ENCODE peak calls at places on chromosomes 7 and 10, in five cellular contexts. K is SK-N-SH, L is neuronal stem cell, T is left ventricle myocardium inferior, A is thoracic aorta. G is an unnamed sample.

GRCh38 chr10:132457328-132458070 is 60.5 kb downstream of the PWWP2B start:
- DNase-seq in K (no peak), A (no peak), L (no peak), T (no peak), G (no peak)

GRCh38 chr7:45178241-45179225 is 20.9 kb downstream of the RAMP3 start:
- DNase-seq in L (no peak), T (no peak), A (no peak), K (peak; percentile 65), G (no peak)

GRCh38 chr7:98174334-98175259 is 36.6 kb upstream of the BHLHA15 start:
- DNase-seq in L (no peak), A (no peak), T (peak; percentile 63), K (no peak), G (no peak)

GRCh38 chr10:2798340-2798739 is 269.0 kb upstream of the PFKP start:
- DNase-seq in K (no peak), T (no peak), A (no peak), L (peak; percentile 14), G (no peak)

GRCh38 chr10:17781856-17782255 is 27.3 kb upstream of the MRC1 start:
- DNase-seq in K (no peak), T (no peak), L (no peak), A (no peak), G (no peak)

GRCh38 chr7:105365541-105366534 is 22.9 kb downstream of the SRPK2 start:
- DNase-seq in A (no peak), K (no peak), L (no peak), T (no peak), G (no peak)

GRCh38 chr7:150988230-150989226 is 2.3 kb upstream of the NOS3 start:
- DNase-seq in T (peak; percentile 72), K (peak; percentile 95), A (no peak), L (peak; percentile 84), G (peak; percentile 79)

GRCh38 chr7:73647725-73648592 is 19.7 kb upstream of the VPS37D start:
- DNase-seq in T (no peak), L (no peak), K (peak; percentile 87), A (no peak), G (no peak)

GRCh38 chr7:28725911-28726310 is 232.2 kb downstream of the TRIL start:
- DNase-seq in T (no peak), K (no peak), L (no peak), A (no peak), G (no peak)

GRCh38 chr7:150969483-150969874 is 8.6 kb downstream of the KCNH2 start:
- DNase-seq in T (no peak), K (no peak), A (no peak), L (no peak), G (no peak)

GRCh38 chr7:26200113-26200443 is 468 bp downstream of the HNRNPA2B1 start:
- DNase-seq in K (peak; percentile 71), T (peak; percentile 65), L (peak; percentile 61), A (no peak), G (peak; percentile 52)

GRCh38 chr7:47666164-47666862 is 84.4 kb upstream of the TNS3 start:
- DNase-seq in K (no peak), A (no peak), L (no peak), T (no peak), G (no peak)

GRCh38 chr7:362416-363096 is 72.6 kb downstream of the FOXL3 start:
- DNase-seq in L (no peak), K (no peak), A (no peak), T (peak; percentile 18), G (no peak)

GRCh38 chr7:101815826-101816488 is 1.5 kb upstream of the CUX1 start:
- DNase-seq in A (no peak), T (peak; percentile 80), L (peak; percentile 80), K (peak; percentile 97), G (no peak)

GRCh38 chr7:101812595-101812994 is 4.8 kb upstream of the CUX1 start:
- DNase-seq in A (no peak), L (no peak), K (no peak), T (no peak), G (no peak)

GRCh38 chr7:101813414-101814019 is 3.9 kb upstream of the CUX1 start:
- DNase-seq in A (no peak), L (no peak), K (no peak), T (no peak), G (no peak)

GRCh38 chr7:101814996-101815825 is 2.2 kb upstream of the CUX1 start:
- DNase-seq in A (no peak), L (no peak), K (peak; percentile 97), T (peak; percentile 29), G (no peak)

GRCh38 chr7:101814081-101814995 is 3.1 kb upstream of the CUX1 start:
- DNase-seq in A (no peak), K (peak; percentile 95), T (peak; percentile 51), L (peak; percentile 63), G (peak; percentile 24)
- H3K27ac ChIP-seq in A (peak overlapping the region; percentile 58), K (peak overlapping the region; percentile 17), T (peak overlapping the region; percentile 82), L (no peak overlapping the region), G (no peak overlapping the region)

DNA sequence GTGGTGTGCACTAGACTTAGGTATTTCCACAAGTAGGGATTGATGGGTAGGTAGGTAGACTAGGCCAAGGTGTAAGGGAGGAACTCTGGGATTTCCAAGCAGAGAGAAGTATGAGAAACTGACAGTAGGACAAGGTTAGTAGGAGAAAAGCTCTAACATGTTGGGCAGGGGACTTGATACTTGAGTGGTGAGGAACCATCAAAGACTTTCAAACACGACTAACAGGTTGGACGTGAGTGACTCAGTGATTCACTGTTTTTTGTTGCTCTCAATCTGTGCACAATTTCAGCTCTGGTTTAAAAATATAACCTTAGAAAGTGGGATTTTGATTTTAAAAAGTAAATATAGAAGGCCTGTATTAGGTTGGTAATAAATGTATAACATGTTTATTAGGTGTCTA is 44.4 kb downstream of the KLHDC10 start:
- DNase-seq in L (no peak), T (no peak), A (no peak), K (no peak), G (no peak)
- H3K27ac ChIP-seq in L (no peak overlapping the region), T (no peak overlapping the region), A (no peak overlapping the region), K (no peak overlapping the region), G (no peak overlapping the region)

GRCh38 chr7:76333388-76334101 is 25.2 kb downstream of the YWHAG start:
- DNase-seq in K (no peak), L (no peak), A (no peak), T (peak; percentile 80), G (no peak)
- H3K27ac ChIP-seq in K (peak overlapping the region; percentile 7), L (no peak overlapping the region), A (peak overlapping the region; percentile 60), T (peak overlapping the region; percentile 90), G (no peak overlapping the region)

GRCh38 chr10:79430946-79431345 is 14.5 kb downstream of the ZCCHC24 start:
- DNase-seq in K (no peak), L (no peak), A (no peak), T (no peak), G (no peak)
- H3K27ac ChIP-seq in K (no peak overlapping the region), L (no peak overlapping the region), A (peak overlapping the region; percentile 49), T (peak overlapping the region; percentile 47), G (peak overlapping the region; percentile 24)

GRCh38 chr7:134936893-134937520 is 49.3 kb upstream of the AGBL3 start:
- DNase-seq in L (peak; percentile 46), A (no peak), T (no peak), K (no peak), G (no peak)

GRCh38 chr7:134938141-134938540 is 48.2 kb upstream of the AGBL3 start:
- DNase-seq in K (no peak), A (no peak), T (no peak), L (no peak), G (no peak)

GRCh38 chr7:134940711-134941110 is 45.6 kb upstream of the AGBL3 start:
- DNase-seq in T (no peak), K (no peak), A (no peak), L (no peak), G (no peak)

GRCh38 chr7:134941185-134941900 is 45.0 kb upstream of the AGBL3 start:
- DNase-seq in A (no peak), T (no peak), K (no peak), L (peak; percentile 12), G (no peak)

DNA sequence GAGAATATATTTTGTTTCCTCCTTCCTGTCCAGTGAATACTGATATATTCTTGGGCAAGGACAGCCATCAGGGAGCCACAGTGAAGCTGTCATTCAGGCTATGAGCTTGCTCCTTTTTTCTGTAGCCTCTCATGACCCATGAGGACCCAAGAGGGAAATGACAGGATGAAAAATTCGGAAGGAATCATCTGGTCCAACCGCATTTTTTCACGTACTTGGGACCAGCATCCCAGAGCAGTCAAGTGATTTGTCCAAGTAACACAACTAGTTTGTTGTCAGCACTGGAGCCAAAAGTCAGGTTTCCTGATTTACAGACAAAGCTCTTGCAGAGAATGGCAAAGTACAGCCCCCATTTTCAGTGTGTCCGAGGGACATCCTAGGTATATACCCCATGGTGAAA is 47.2 kb upstream of the AGBL3 start:
- DNase-seq in K (no peak), A (no peak), T (no peak), L (no peak), G (no peak)
- H3K27ac ChIP-seq in K (no peak overlapping the region), A (peak overlapping the region; percentile 89), T (peak overlapping the region; percentile 31), L (no peak overlapping the region), G (no peak overlapping the region)

GRCh38 chr10:72088879-72089585 is 681 bp upstream of the SPOCK2 start:
- DNase-seq in K (no peak), T (peak; percentile 62), A (no peak), L (no peak), G (peak; percentile 32)

GRCh38 chr10:72085864-72086465 is 2.4 kb downstream of the SPOCK2 start:
- DNase-seq in K (no peak), T (no peak), L (no peak), A (no peak), G (no peak)

GRCh38 chr10:72086466-72087391 is 1.6 kb downstream of the SPOCK2 start:
- DNase-seq in T (peak; percentile 50), K (no peak), L (peak; percentile 24), A (no peak), G (no peak)

GRCh38 chr10:72087969-72088878 is at the start of gene SPOCK2:
- DNase-seq in L (peak; percentile 30), T (no peak), K (peak; percentile 79), A (no peak), G (no peak)

DNA sequence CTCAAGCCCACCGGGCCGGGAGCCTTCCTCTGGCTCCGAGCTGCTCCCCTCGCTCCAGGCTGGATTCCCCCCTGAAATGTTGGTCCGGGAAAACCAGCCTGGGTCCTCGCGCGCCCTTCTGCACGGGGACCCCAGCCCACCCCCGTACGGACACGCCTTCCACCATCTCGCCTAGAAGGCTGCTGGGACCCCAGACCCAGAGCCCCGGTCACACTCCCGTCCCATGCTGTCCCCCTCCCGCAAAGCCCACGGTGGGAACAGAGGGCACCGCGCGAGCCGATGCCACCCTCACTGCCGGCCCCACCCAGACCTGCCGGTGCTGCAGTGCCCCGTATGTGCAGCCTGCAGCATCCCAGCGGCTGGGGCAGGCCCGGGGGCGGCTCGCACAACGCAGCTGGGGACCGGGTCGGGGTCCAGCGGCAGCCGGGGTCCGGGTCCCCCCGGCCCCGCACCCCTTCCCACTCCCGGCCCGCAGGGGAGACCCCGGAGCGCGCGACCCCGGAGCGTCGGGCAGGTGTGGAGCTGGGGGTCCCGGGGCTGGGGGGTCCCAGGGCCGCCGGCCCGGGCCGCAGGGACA is 871 bp downstream of the SPOCK2 start:
- DNase-seq in A (no peak), L (no peak), K (peak; percentile 68), T (no peak), G (no peak)
- H3K27ac ChIP-seq in A (no peak overlapping the region), L (no peak overlapping the region), K (no peak overlapping the region), T (peak overlapping the region; percentile 89), G (peak overlapping the region; percentile 89)

GRCh38 chr7:4525884-4526283 is 156.2 kb upstream of the FOXK1 start:
- DNase-seq in L (no peak), A (no peak), K (no peak), T (no peak), G (no peak)

GRCh38 chr7:4527988-4528641 is 154.0 kb upstream of the FOXK1 start:
- DNase-seq in L (no peak), K (no peak), T (no peak), A (no peak), G (no peak)

GRCh38 chr7:4531236-4531635 is 150.9 kb upstream of the FOXK1 start:
- DNase-seq in L (no peak), A (no peak), K (no peak), T (no peak), G (no peak)
- H3K27ac ChIP-seq in L (no peak overlapping the region), A (no peak overlapping the region), K (no peak overlapping the region), T (no peak overlapping the region), G (no peak overlapping the region)

G was measured in caudate nucleus.